ENCODE peak calls at places on chromosomes 2 and 18, in five cellular contexts. X is CD8-positive, alpha-beta memory T cell; H is lung; N is spleen; Y is SJSA1. R is an unnamed sample.

GRCh38 chr2:95354925-95355324 is 47.6 kb upstream of the FAHD2A start:
- DNase-seq in Y (peak; percentile 38), X (no peak), N (peak; percentile 70), H (no peak), R (no peak)

GRCh38 chr18:79680891-79681339 is 1.3 kb downstream of the CTDP1 start:
- DNase-seq in H (no peak), Y (no peak), X (no peak), N (peak; percentile 85), R (no peak)

GRCh38 chr18:11309172-11309571 is 159.8 kb upstream of the PIEZO2 start:
- DNase-seq in H (no peak), Y (no peak), N (no peak), X (no peak), R (no peak)

GRCh38 chr2:96087130-96087529 is 29.2 kb downstream of the ADRA2B start:
- DNase-seq in X (no peak), Y (no peak), N (no peak), H (no peak), R (no peak)

GRCh38 chr2:63446658-63447057 is 141.6 kb downstream of the WDPCP start:
- DNase-seq in Y (no peak), X (no peak), N (no peak), H (no peak), R (no peak)

GRCh38 chr2:177279847-177280246 is 15.3 kb upstream of the NFE2L2 start:
- DNase-seq in Y (no peak), X (no peak), N (no peak), H (no peak), R (no peak)

GRCh38 chr2:12167525-12168317 is 421.3 kb downstream of the LPIN1 start:
- DNase-seq in H (no peak), X (no peak), N (no peak), Y (no peak), R (peak; percentile 56)

GRCh38 chr2:45205985-45206384 is 196.7 kb upstream of the SIX2 start:
- DNase-seq in Y (no peak), H (no peak), X (no peak), N (no peak), R (no peak)

GRCh38 chr2:33441235-33441810 is 35.1 kb upstream of the RASGRP3 start:
- DNase-seq in Y (peak; percentile 61), X (no peak), H (no peak), N (no peak), R (peak; percentile 12)

GRCh38 chr18:31427010-31427409 is 20.5 kb upstream of the DSG3 start:
- DNase-seq in N (no peak), H (no peak), Y (no peak), X (no peak), R (no peak)

GRCh38 chr18:32425466-32425865 is 45.2 kb downstream of the GAREM1 start:
- DNase-seq in Y (no peak), X (no peak), H (no peak), N (no peak), R (no peak)

GRCh38 chr2:171480908-171481307 is 41.4 kb upstream of the CYBRD1 start:
- DNase-seq in N (no peak), Y (no peak), H (no peak), X (no peak), R (no peak)

GRCh38 chr18:28350821-28351220 is 173.9 kb upstream of the CDH2 start:
- DNase-seq in Y (no peak), H (no peak), N (no peak), X (no peak), R (no peak)

GRCh38 chr18:44935455-44935854 is 254.8 kb downstream of the SETBP1 start:
- DNase-seq in H (no peak), N (no peak), Y (no peak), X (no peak), R (no peak)

GRCh38 chr2:140747665-140748064 is 1383.2 kb downstream of the LRP1B start:
- DNase-seq in X (no peak), N (no peak), Y (no peak), H (no peak), R (no peak)

GRCh38 chr2:1750935-1751767 is 6.8 kb upstream of the PXDN start:
- DNase-seq in X (peak; percentile 11), Y (peak; percentile 85), H (peak; percentile 73), N (peak; percentile 80), R (peak; percentile 18)

GRCh38 chr18:63681449-63682381 is 20.0 kb upstream of the SERPINB3 start:
- DNase-seq in N (no peak), Y (no peak), X (no peak), H (no peak), R (no peak)

GRCh38 chr18:63684718-63685117 is 18.0 kb upstream of the SERPINB11 start:
- DNase-seq in N (no peak), Y (no peak), H (no peak), X (no peak), R (no peak)

GRCh38 chr18:63679820-63680606 is 18.3 kb upstream of the SERPINB3 start:
- DNase-seq in H (no peak), Y (no peak), X (no peak), N (no peak), R (no peak)

GRCh38 chr18:63683890-63684289 is 18.9 kb upstream of the SERPINB11 start:
- DNase-seq in Y (no peak), H (no peak), X (no peak), N (no peak), R (no peak)

DNA sequence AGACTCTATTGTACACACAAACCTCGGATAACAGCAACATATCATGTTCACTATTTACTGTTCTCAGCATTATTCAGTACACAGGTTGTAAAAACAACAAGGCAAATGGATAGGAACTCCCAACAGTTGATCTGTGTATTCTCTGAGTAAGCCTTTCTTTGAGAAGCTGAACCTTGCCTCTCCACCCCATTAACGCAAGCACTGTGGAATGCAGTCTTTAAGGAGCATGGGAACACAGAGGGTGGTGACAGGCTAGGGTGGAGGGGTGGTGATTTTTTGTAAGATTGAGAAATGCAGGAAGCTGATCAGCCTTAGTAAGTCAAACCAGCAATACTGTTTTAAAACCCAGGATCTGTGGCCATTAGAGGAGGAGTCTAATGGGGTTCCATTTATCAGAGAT is 19.6 kb upstream of the SERPINB11 start:
- DNase-seq in Y (no peak), N (no peak), X (no peak), H (no peak), R (no peak)
- H3K27ac ChIP-seq in Y (no peak overlapping the region), N (no peak overlapping the region), X (no peak overlapping the region), H (no peak overlapping the region), R (no peak overlapping the region)

DNA sequence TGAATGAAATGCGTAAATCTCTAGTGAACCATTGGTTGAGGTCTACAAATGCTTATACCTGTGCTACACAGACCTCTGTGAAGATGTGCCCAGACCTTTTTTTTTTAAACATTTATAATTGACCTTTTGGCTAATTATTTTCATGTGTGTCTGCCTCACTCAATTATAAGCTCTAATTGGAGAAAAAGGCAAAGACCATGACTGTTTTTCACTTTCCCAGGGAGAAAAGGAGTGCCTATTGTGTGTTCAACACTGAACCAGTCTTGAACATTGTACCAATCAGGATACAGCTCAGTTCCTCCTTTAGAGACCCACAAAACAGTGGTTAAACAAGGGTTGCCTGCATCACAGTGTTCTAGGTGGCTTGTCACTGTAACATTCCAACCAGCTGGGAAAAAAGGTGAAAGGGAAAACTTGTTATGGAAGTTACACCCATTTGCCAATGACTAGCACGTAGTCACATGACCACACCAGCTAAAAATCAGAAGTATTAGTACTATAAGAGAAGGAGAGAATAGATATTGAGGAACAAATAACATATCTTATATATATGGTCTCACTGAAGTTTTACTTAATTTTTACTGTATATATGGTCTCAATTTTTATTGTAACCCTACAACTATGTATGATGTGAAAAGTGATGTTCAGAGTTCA is 13.4 kb downstream of the TANK start:
- DNase-seq in N (no peak), X (no peak), H (no peak), Y (no peak), R (no peak)
- H3K27ac ChIP-seq in N (no peak overlapping the region), X (no peak overlapping the region), H (no peak overlapping the region), Y (no peak overlapping the region), R (no peak overlapping the region)

GRCh38 chr18:58565021-58565420 is 63.9 kb downstream of the ALPK2 start:
- DNase-seq in H (no peak), Y (no peak), X (no peak), N (no peak), R (no peak)

GRCh38 chr18:58570360-58571064 is 58.4 kb downstream of the ALPK2 start:
- DNase-seq in N (no peak), Y (no peak), X (no peak), H (no peak), R (no peak)

GRCh38 chr18:58562999-58563667 is 65.8 kb downstream of the ALPK2 start:
- DNase-seq in N (no peak), Y (no peak), X (no peak), H (no peak), R (no peak)

GRCh38 chr18:58569490-58569911 is 59.4 kb downstream of the ALPK2 start:
- DNase-seq in N (no peak), Y (no peak), H (no peak), X (no peak), R (no peak)

GRCh38 chr18:58567453-58568196 is 61.3 kb downstream of the ALPK2 start:
- DNase-seq in N (no peak), H (no peak), X (no peak), Y (no peak), R (no peak)
- H3K27ac ChIP-seq in N (no peak overlapping the region), H (peak overlapping the region; percentile 87), X (no peak overlapping the region), Y (no peak overlapping the region), R (no peak overlapping the region)

GRCh38 chr2:238940806-238941205 is 92.9 kb downstream of the TWIST2 start:
- DNase-seq in N (peak; percentile 64), X (no peak), H (peak; percentile 26), Y (peak; percentile 28), R (no peak)

GRCh38 chr2:238942080-238942761 is 94.3 kb downstream of the TWIST2 start:
- DNase-seq in Y (peak; percentile 35), H (peak; percentile 27), N (peak; percentile 62), X (no peak), R (no peak)

GRCh38 chr2:238945433-238946150 is 97.7 kb downstream of the TWIST2 start:
- DNase-seq in N (peak; percentile 62), H (peak; percentile 53), Y (peak; percentile 61), X (no peak), R (no peak)

GRCh38 chr2:238941262-238941792 is 93.4 kb downstream of the TWIST2 start:
- DNase-seq in H (no peak), Y (no peak), N (peak; percentile 34), X (no peak), R (no peak)

GRCh38 chr2:238942941-238943715 is 95.2 kb downstream of the TWIST2 start:
- DNase-seq in Y (peak; percentile 16), X (no peak), H (peak; percentile 14), N (peak; percentile 31), R (no peak)
- H3K27ac ChIP-seq in Y (no peak overlapping the region), X (no peak overlapping the region), H (no peak overlapping the region), N (no peak overlapping the region), R (no peak overlapping the region)

DNA sequence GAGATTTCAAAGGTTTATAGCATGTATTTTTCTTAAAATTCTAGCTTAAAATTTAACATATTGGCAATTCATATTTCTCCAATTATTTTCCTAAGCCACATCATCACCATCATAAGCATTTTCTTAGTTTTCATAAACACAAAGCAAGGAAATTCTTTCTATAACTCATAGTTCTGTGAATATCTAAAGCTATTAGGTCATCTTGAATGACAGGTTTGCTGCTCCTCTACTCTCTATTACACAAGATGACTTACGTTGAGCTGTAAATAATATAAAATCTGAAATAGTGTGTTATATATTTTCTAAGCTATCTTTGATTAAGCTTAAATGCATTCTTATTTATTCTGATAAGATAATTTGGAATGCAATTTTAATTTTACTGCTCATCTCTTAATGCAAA is 984.6 kb upstream of the CNTNAP5 start:
- DNase-seq in N (no peak), X (no peak), H (no peak), Y (no peak), R (no peak)
- H3K27ac ChIP-seq in N (no peak overlapping the region), X (no peak overlapping the region), H (no peak overlapping the region), Y (no peak overlapping the region), R (no peak overlapping the region)